ENCODE peak calls at places on chromosomes 11 and 22, in ten cellular contexts. L is Caco-2; E is activated T-cell treated with anti-CD3 and anti-CD28 coated beads, Interleukin-2, amount 50 U/mL, for 72 hours; Z is H9; G is type B pancreatic cell; U is body of pancreas; V is MV-4-11; H is lower lobe of right lung; D is nephron progenitor cell; Y is left cardiac atrium. N is an unnamed sample.

GRCh38 chr11:134564472-134565200 is 152.6 kb upstream of the B3GAT1 start:
- DNase-seq in L (peak), G (peak), U (no peak), D (no peak), E (no peak), Z (no peak), Y (no peak), H (no peak), V (no peak), N (no peak)

GRCh38 chr11:105447936-105448702 is 161.8 kb upstream of the GRIA4 start:
- DNase-seq in E (peak), U (no peak), D (no peak), V (no peak), Z (no peak), L (no peak), Y (no peak), G (no peak), H (no peak), N (no peak)

GRCh38 chr22:41343300-41343699 is 38.4 kb upstream of the TEF start:
- DNase-seq in Y (no peak), H (no peak), L (no peak), D (no peak), V (no peak), Z (no peak), G (no peak), E (no peak), U (no peak), N (no peak)

GRCh38 chr22:30626413-30626812 is 9.2 kb upstream of the SLC35E4 start:
- DNase-seq in V (no peak), D (no peak), Z (no peak), G (no peak), E (no peak), Y (no peak), U (no peak), L (no peak), H (no peak), N (no peak)

GRCh38 chr11:6601041-6601461 is 2.4 kb downstream of the RRP8 start:
- DNase-seq in Z (no peak), Y (no peak), L (no peak), H (no peak), D (no peak), V (no peak), U (no peak), G (no peak), E (no peak), N (no peak)

GRCh38 chr11:65215441-65216076 is 33.8 kb downstream of the CAPN1 start:
- DNase-seq in L (no peak), V (peak), G (peak), U (no peak), E (peak), Y (no peak), D (no peak), Z (no peak), H (no peak), N (no peak)

GRCh38 chr22:44574581-44575343 is 76.7 kb upstream of the RTL6 start:
- DNase-seq in G (peak), Y (no peak), U (peak), E (no peak), Z (no peak), V (no peak), L (no peak), D (no peak), H (no peak), N (no peak)

GRCh38 chr22:42847110-42847509 is 10.0 kb downstream of the ARFGAP3 start:
- DNase-seq in D (no peak), H (no peak), E (no peak), G (no peak), L (no peak), V (no peak), Z (no peak), U (no peak), Y (no peak), N (no peak)

GRCh38 chr11:8383627-8384026 is 119.9 kb upstream of the LMO1 start:
- DNase-seq in V (no peak), D (no peak), Y (no peak), H (no peak), Z (no peak), L (no peak), E (no peak), U (no peak), G (no peak), N (no peak)